ENCODE peak calls at places on chromosomes 12 and 14, in six cellular contexts. One of them, this sample, is unnamed.

GRCh38 chr12:3071107-3071506 is 6.1 kb upstream of the TSPAN9 start:
- DNase-seq in right atrium auricular region: no peak
- DNase-seq in fibroblast of pulmonary artery: no peak
- DNase-seq in lung: no peak
- DNase-seq in esophagus squamous epithelium: no peak
- DNase-seq in brain microvascular endothelial cell: no peak
- DNase-seq in this sample: no peak

GRCh38 chr14:101628471-101628966 is 67.2 kb downstream of the DIO3 start:
- DNase-seq in brain microvascular endothelial cell: peak; percentile 47
- DNase-seq in right atrium auricular region: peak; percentile 75
- DNase-seq in esophagus squamous epithelium: no peak
- DNase-seq in lung: peak; percentile 67
- DNase-seq in fibroblast of pulmonary artery: peak; percentile 65
- DNase-seq in this sample: peak; percentile 68

GRCh38 chr14:52802597-52802996 is 11.2 kb upstream of the GNPNAT1 start:
- DNase-seq in lung: no peak
- DNase-seq in esophagus squamous epithelium: no peak
- DNase-seq in fibroblast of pulmonary artery: no peak
- DNase-seq in right atrium auricular region: no peak
- DNase-seq in brain microvascular endothelial cell: peak; percentile 33
- DNase-seq in this sample: no peak

GRCh38 chr14:104724981-104725771 is 1.1 kb downstream of the ADSS1 start:
- DNase-seq in esophagus squamous epithelium: no peak
- DNase-seq in lung: no peak
- DNase-seq in fibroblast of pulmonary artery: peak; percentile 49
- DNase-seq in brain microvascular endothelial cell: no peak
- DNase-seq in right atrium auricular region: no peak
- DNase-seq in this sample: peak; percentile 35

GRCh38 chr14:33794791-33795300 is 156.0 kb downstream of the EGLN3 start:
- DNase-seq in esophagus squamous epithelium: no peak
- DNase-seq in fibroblast of pulmonary artery: peak; percentile 9
- DNase-seq in brain microvascular endothelial cell: no peak
- DNase-seq in lung: no peak
- DNase-seq in right atrium auricular region: no peak
- DNase-seq in this sample: no peak

GRCh38 chr14:54487771-54488170 is 1.0 kb downstream of the GMFB start:
- DNase-seq in esophagus squamous epithelium: no peak
- DNase-seq in brain microvascular endothelial cell: no peak
- DNase-seq in fibroblast of pulmonary artery: peak; percentile 64
- DNase-seq in right atrium auricular region: no peak
- DNase-seq in lung: no peak
- DNase-seq in this sample: no peak

GRCh38 chr12:113040722-113041168 is 15.8 kb upstream of the DTX1 start:
- DNase-seq in esophagus squamous epithelium: peak; percentile 21
- DNase-seq in brain microvascular endothelial cell: peak; percentile 81
- DNase-seq in right atrium auricular region: peak; percentile 95
- DNase-seq in fibroblast of pulmonary artery: peak; percentile 99
- DNase-seq in lung: peak; percentile 64
- DNase-seq in this sample: peak; percentile 32

GRCh38 chr12:117284160-117284559 is 77.3 kb downstream of the NOS1 start:
- DNase-seq in right atrium auricular region: no peak
- DNase-seq in lung: no peak
- DNase-seq in esophagus squamous epithelium: no peak
- DNase-seq in fibroblast of pulmonary artery: no peak
- DNase-seq in brain microvascular endothelial cell: no peak
- DNase-seq in this sample: peak; percentile 10

GRCh38 chr14:77376380-77376770 is 519 bp downstream of the TMED8 start:
- DNase-seq in fibroblast of pulmonary artery: no peak
- DNase-seq in brain microvascular endothelial cell: peak; percentile 7
- DNase-seq in right atrium auricular region: peak; percentile 58
- DNase-seq in lung: peak; percentile 30
- DNase-seq in esophagus squamous epithelium: no peak
- DNase-seq in this sample: peak; percentile 22

GRCh38 chr12:90360300-90360699 is 594.7 kb downstream of the CCER1 start:
- DNase-seq in fibroblast of pulmonary artery: no peak
- DNase-seq in right atrium auricular region: no peak
- DNase-seq in lung: no peak
- DNase-seq in esophagus squamous epithelium: no peak
- DNase-seq in brain microvascular endothelial cell: no peak
- DNase-seq in this sample: no peak

GRCh38 chr12:80846930-80847329 is 90.8 kb downstream of the LIN7A start:
- DNase-seq in lung: no peak
- DNase-seq in brain microvascular endothelial cell: no peak
- DNase-seq in esophagus squamous epithelium: no peak
- DNase-seq in fibroblast of pulmonary artery: no peak
- DNase-seq in right atrium auricular region: no peak
- DNase-seq in this sample: no peak

GRCh38 chr14:104586832-104587620 is 7.5 kb downstream of the C14orf180 start:
- DNase-seq in esophagus squamous epithelium: no peak
- DNase-seq in brain microvascular endothelial cell: no peak
- DNase-seq in lung: no peak
- DNase-seq in right atrium auricular region: peak; percentile 75
- DNase-seq in fibroblast of pulmonary artery: no peak
- DNase-seq in this sample: no peak

GRCh38 chr14:99889268-99889667 is 96.1 kb downstream of the EML1 start:
- DNase-seq in brain microvascular endothelial cell: no peak
- DNase-seq in lung: no peak
- DNase-seq in right atrium auricular region: no peak
- DNase-seq in fibroblast of pulmonary artery: no peak
- DNase-seq in esophagus squamous epithelium: no peak
- DNase-seq in this sample: no peak

GRCh38 chr12:114812858-114813761 is 129.1 kb upstream of the TBX3 start:
- DNase-seq in lung: no peak
- DNase-seq in fibroblast of pulmonary artery: peak; percentile 46
- DNase-seq in right atrium auricular region: no peak
- DNase-seq in brain microvascular endothelial cell: no peak
- DNase-seq in esophagus squamous epithelium: no peak
- DNase-seq in this sample: peak; percentile 60

GRCh38 chr14:89564999-89565398 is 148.0 kb upstream of the FOXN3 start:
- DNase-seq in lung: no peak
- DNase-seq in brain microvascular endothelial cell: no peak
- DNase-seq in right atrium auricular region: no peak
- DNase-seq in esophagus squamous epithelium: no peak
- DNase-seq in fibroblast of pulmonary artery: no peak
- DNase-seq in this sample: no peak

GRCh38 chr12:129827102-129827873 is 76.5 kb downstream of the TMEM132D start:
- DNase-seq in esophagus squamous epithelium: no peak
- DNase-seq in brain microvascular endothelial cell: no peak
- DNase-seq in fibroblast of pulmonary artery: no peak
- DNase-seq in right atrium auricular region: no peak
- DNase-seq in lung: no peak
- DNase-seq in this sample: no peak

GRCh38 chr14:91324606-91324950 is 80.1 kb upstream of the GPR68 start:
- DNase-seq in fibroblast of pulmonary artery: no peak
- DNase-seq in esophagus squamous epithelium: no peak
- DNase-seq in lung: no peak
- DNase-seq in brain microvascular endothelial cell: no peak
- DNase-seq in right atrium auricular region: no peak
- DNase-seq in this sample: no peak

GRCh38 chr14:81565441-81566290 is 32.0 kb upstream of the SEL1L start:
- DNase-seq in right atrium auricular region: no peak
- DNase-seq in fibroblast of pulmonary artery: peak; percentile 20
- DNase-seq in esophagus squamous epithelium: no peak
- DNase-seq in brain microvascular endothelial cell: peak; percentile 5
- DNase-seq in lung: no peak
- DNase-seq in this sample: peak; percentile 9

GRCh38 chr12:1576410-1577240 is 17.8 kb downstream of the FBXL14 start:
- DNase-seq in brain microvascular endothelial cell: peak; percentile 78
- DNase-seq in esophagus squamous epithelium: no peak
- DNase-seq in lung: no peak
- DNase-seq in right atrium auricular region: no peak
- DNase-seq in fibroblast of pulmonary artery: peak; percentile 81
- DNase-seq in this sample: peak; percentile 24

GRCh38 chr12:56338643-56339422 is at the start of gene IL23A:
- DNase-seq in brain microvascular endothelial cell: no peak
- DNase-seq in esophagus squamous epithelium: no peak
- DNase-seq in right atrium auricular region: no peak
- DNase-seq in fibroblast of pulmonary artery: no peak
- DNase-seq in lung: no peak
- DNase-seq in this sample: no peak

GRCh38 chr14:85574849-85575616 is 45.1 kb downstream of the FLRT2 start:
- DNase-seq in lung: no peak
- DNase-seq in brain microvascular endothelial cell: no peak
- DNase-seq in right atrium auricular region: no peak
- DNase-seq in fibroblast of pulmonary artery: no peak
- DNase-seq in esophagus squamous epithelium: no peak
- DNase-seq in this sample: no peak

GRCh38 chr14:96202441-96203094 is 2.1 kb upstream of the BDKRB2 start:
- DNase-seq in fibroblast of pulmonary artery: no peak
- DNase-seq in lung: no peak
- DNase-seq in right atrium auricular region: no peak
- DNase-seq in brain microvascular endothelial cell: peak; percentile 5
- DNase-seq in esophagus squamous epithelium: no peak
- DNase-seq in this sample: no peak
- TF ChIP-seq CTCF in fibroblast of pulmonary artery: no peak
- TF ChIP-seq CTCF in lung: no peak
- TF ChIP-seq CTCF in right atrium auricular region: no peak
- TF ChIP-seq CTCF in brain microvascular endothelial cell: no peak
- TF ChIP-seq CTCF in esophagus squamous epithelium: no peak
- TF ChIP-seq CTCF in this sample: no peak

DNA sequence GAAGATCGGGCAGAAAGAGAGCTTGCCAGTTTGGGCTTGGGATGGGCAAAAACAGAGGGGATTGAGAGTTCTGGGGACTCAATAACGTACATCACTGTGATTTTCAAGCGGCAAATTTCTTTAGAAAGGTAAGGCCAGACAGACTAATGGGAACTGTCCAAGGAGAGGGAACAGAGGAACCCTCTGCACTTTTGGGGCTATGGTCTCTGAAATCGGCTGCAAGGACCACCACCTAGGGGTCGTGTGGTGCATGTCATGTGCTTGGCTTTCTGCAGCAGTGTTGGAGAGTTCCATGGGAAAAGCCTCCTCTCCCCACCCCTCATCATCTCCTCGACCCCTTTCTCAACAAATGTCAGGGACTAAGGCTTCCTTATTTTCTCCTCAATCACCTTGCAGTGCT is 79.6 kb downstream of the PPM1A start:
- DNase-seq in fibroblast of pulmonary artery: no peak
- DNase-seq in esophagus squamous epithelium: no peak
- DNase-seq in brain microvascular endothelial cell: no peak
- DNase-seq in lung: no peak
- DNase-seq in right atrium auricular region: no peak
- DNase-seq in this sample: no peak
- TF ChIP-seq CTCF in fibroblast of pulmonary artery: no peak
- TF ChIP-seq CTCF in esophagus squamous epithelium: no peak
- TF ChIP-seq CTCF in brain microvascular endothelial cell: no peak
- TF ChIP-seq CTCF in lung: no peak
- TF ChIP-seq CTCF in right atrium auricular region: no peak
- TF ChIP-seq CTCF in this sample: no peak

GRCh38 chr12:11174022-11174421 is 3.0 kb downstream of the SMIM10L1 start:
- DNase-seq in brain microvascular endothelial cell: no peak
- DNase-seq in fibroblast of pulmonary artery: peak; percentile 25
- DNase-seq in esophagus squamous epithelium: no peak
- DNase-seq in right atrium auricular region: no peak
- DNase-seq in lung: no peak
- DNase-seq in this sample: no peak

GRCh38 chr12:11171953-11172675 is 1.1 kb downstream of the SMIM10L1 start:
- DNase-seq in right atrium auricular region: no peak
- DNase-seq in esophagus squamous epithelium: no peak
- DNase-seq in lung: no peak
- DNase-seq in fibroblast of pulmonary artery: peak; percentile 39
- DNase-seq in brain microvascular endothelial cell: peak; percentile 4
- DNase-seq in this sample: no peak

GRCh38 chr12:11166300-11166699 is 4.7 kb upstream of the SMIM10L1 start:
- DNase-seq in lung: no peak
- DNase-seq in fibroblast of pulmonary artery: no peak
- DNase-seq in brain microvascular endothelial cell: no peak
- DNase-seq in right atrium auricular region: no peak
- DNase-seq in esophagus squamous epithelium: no peak
- DNase-seq in this sample: no peak

GRCh38 chr12:11170810-11171144 is 217 bp upstream of the SMIM10L1 start:
- DNase-seq in brain microvascular endothelial cell: no peak
- DNase-seq in right atrium auricular region: no peak
- DNase-seq in fibroblast of pulmonary artery: no peak
- DNase-seq in lung: no peak
- DNase-seq in esophagus squamous epithelium: no peak
- DNase-seq in this sample: no peak

GRCh38 chr12:11171145-11171952 is at the start of gene SMIM10L1:
- DNase-seq in brain microvascular endothelial cell: peak; percentile 92
- DNase-seq in right atrium auricular region: peak; percentile 93
- DNase-seq in lung: peak; percentile 90
- DNase-seq in esophagus squamous epithelium: peak; percentile 71
- DNase-seq in fibroblast of pulmonary artery: peak; percentile 96
- DNase-seq in this sample: peak; percentile 92
- TF ChIP-seq CTCF in brain microvascular endothelial cell: peak; percentile 12
- TF ChIP-seq CTCF in right atrium auricular region: no peak
- TF ChIP-seq CTCF in lung: no peak
- TF ChIP-seq CTCF in esophagus squamous epithelium: no peak
- TF ChIP-seq CTCF in fibroblast of pulmonary artery: peak; percentile 5
- TF ChIP-seq CTCF in this sample: no peak

GRCh38 chr14:78790262-78790661 is 620.1 kb downstream of the NRXN3 start:
- DNase-seq in lung: no peak
- DNase-seq in esophagus squamous epithelium: no peak
- DNase-seq in fibroblast of pulmonary artery: no peak
- DNase-seq in brain microvascular endothelial cell: no peak
- DNase-seq in right atrium auricular region: no peak
- DNase-seq in this sample: no peak
- TF ChIP-seq CTCF in lung: no peak
- TF ChIP-seq CTCF in esophagus squamous epithelium: no peak
- TF ChIP-seq CTCF in fibroblast of pulmonary artery: no peak
- TF ChIP-seq CTCF in brain microvascular endothelial cell: no peak
- TF ChIP-seq CTCF in right atrium auricular region: no peak
- TF ChIP-seq CTCF in this sample: no peak

GRCh38 chr14:95107711-95108110 is 49.6 kb downstream of the DICER1 start:
- DNase-seq in esophagus squamous epithelium: no peak
- DNase-seq in brain microvascular endothelial cell: no peak
- DNase-seq in fibroblast of pulmonary artery: no peak
- DNase-seq in right atrium auricular region: no peak
- DNase-seq in lung: no peak
- DNase-seq in this sample: no peak

GRCh38 chr14:95110178-95110577 is 47.2 kb downstream of the DICER1 start:
- DNase-seq in right atrium auricular region: no peak
- DNase-seq in fibroblast of pulmonary artery: no peak
- DNase-seq in brain microvascular endothelial cell: no peak
- DNase-seq in esophagus squamous epithelium: no peak
- DNase-seq in lung: no peak
- DNase-seq in this sample: no peak

GRCh38 chr14:95102678-95103039 is 54.7 kb downstream of the DICER1 start:
- DNase-seq in brain microvascular endothelial cell: no peak
- DNase-seq in esophagus squamous epithelium: no peak
- DNase-seq in lung: no peak
- DNase-seq in right atrium auricular region: no peak
- DNase-seq in fibroblast of pulmonary artery: no peak
- DNase-seq in this sample: no peak

GRCh38 chr14:95104911-95105310 is 52.4 kb downstream of the DICER1 start:
- DNase-seq in lung: no peak
- DNase-seq in esophagus squamous epithelium: no peak
- DNase-seq in fibroblast of pulmonary artery: peak; percentile 33
- DNase-seq in brain microvascular endothelial cell: no peak
- DNase-seq in right atrium auricular region: no peak
- DNase-seq in this sample: no peak

DNA sequence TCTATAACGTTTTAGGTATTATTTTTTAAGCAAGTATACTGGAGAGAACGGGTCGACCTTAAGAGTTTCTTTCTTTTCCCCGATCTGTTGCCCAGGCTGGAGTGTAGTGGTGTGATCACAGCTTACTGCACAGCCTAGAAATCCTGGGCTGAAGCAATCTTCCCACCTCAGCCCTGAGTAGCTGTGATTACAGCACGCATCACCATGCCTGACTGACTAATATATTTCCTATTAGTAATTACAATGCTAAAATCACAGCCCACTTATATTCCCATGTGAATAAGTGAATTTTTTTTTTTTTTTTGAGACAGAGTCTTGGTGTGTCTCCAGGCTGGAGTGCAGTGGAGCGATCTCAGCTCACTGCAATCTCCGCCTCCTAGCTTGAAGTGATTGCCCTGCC is 50.4 kb downstream of the DICER1 start:
- DNase-seq in brain microvascular endothelial cell: no peak
- DNase-seq in right atrium auricular region: no peak
- DNase-seq in fibroblast of pulmonary artery: no peak
- DNase-seq in lung: no peak
- DNase-seq in esophagus squamous epithelium: no peak
- DNase-seq in this sample: no peak
- TF ChIP-seq CTCF in brain microvascular endothelial cell: no peak
- TF ChIP-seq CTCF in right atrium auricular region: no peak
- TF ChIP-seq CTCF in fibroblast of pulmonary artery: no peak
- TF ChIP-seq CTCF in lung: no peak
- TF ChIP-seq CTCF in esophagus squamous epithelium: no peak
- TF ChIP-seq CTCF in this sample: no peak

This sample was measured in thyroid gland.